ENCODE peak calls at places on chromosomes 7 and 10, in four cellular contexts. Y is cardiac fibroblast; M is CD4-positive, alpha-beta memory T cell; C is ovary. I is an unnamed sample.
A peak's percentile ranks its signal among the peaks of the same experiment; 100 is the strongest.

GRCh38 chr7:73881352-73882059 is 20.5 kb downstream of the TMEM270 start:
- DNase-seq in Y (no peak), M (no peak), C (no peak), I (no peak)

GRCh38 chr10:51314079-51314835 is 240.0 kb downstream of the PRKG1 start:
- DNase-seq in Y (peak; percentile 43), M (no peak), C (no peak), I (no peak)

GRCh38 chr7:26136831-26137230 is 15.2 kb upstream of the NFE2L3 start:
- DNase-seq in Y (no peak), M (no peak), C (no peak), I (no peak)

GRCh38 chr7:36044096-36044892 is 108.8 kb upstream of the EEPD1 start:
- DNase-seq in Y (no peak), M (no peak), C (no peak), I (no peak)

GRCh38 chr7:47520408-47520807 is 61.5 kb downstream of the TNS3 start:
- DNase-seq in Y (peak; percentile 94), M (no peak), C (peak; percentile 58), I (no peak)

GRCh38 chr10:112613620-112614019 is 166.6 kb downstream of the VTI1A start:
- DNase-seq in Y (no peak), M (no peak), C (no peak), I (no peak)

GRCh38 chr10:70098271-70098670 is 34.4 kb downstream of the AIFM2 start:
- DNase-seq in Y (no peak), M (no peak), C (no peak), I (no peak)

GRCh38 chr7:111357691-111358090 is 204.6 kb downstream of the IMMP2L start:
- DNase-seq in Y (peak; percentile 35), M (no peak), C (no peak), I (no peak)

GRCh38 chr10:86250399-86250798 is 116.2 kb downstream of the GRID1 start:
- DNase-seq in Y (peak; percentile 16), M (no peak), C (no peak), I (no peak)

GRCh38 chr7:101977249-101977648 is 159.8 kb downstream of the CUX1 start:
- DNase-seq in Y (no peak), M (no peak), C (no peak), I (no peak)

GRCh38 chr7:71904486-71904885 is 507.7 kb downstream of the CALN1 start:
- DNase-seq in Y (no peak), M (no peak), C (no peak), I (no peak)

GRCh38 chr7:73891178-73891885 is 30.4 kb downstream of the TMEM270 start:
- DNase-seq in Y (no peak), M (no peak), C (no peak), I (no peak)

GRCh38 chr10:59126992-59127391 is 49.5 kb upstream of the PHYHIPL start:
- DNase-seq in Y (no peak), M (no peak), C (no peak), I (no peak)

GRCh38 chr7:127392182-127392565 is 334 bp downstream of the ZNF800 start:
- DNase-seq in Y (peak; percentile 71), M (peak; percentile 73), C (peak; percentile 76), I (peak; percentile 41)

GRCh38 chr7:134789967-134790685 is 10.7 kb downstream of the CALD1 start:
- DNase-seq in Y (peak; percentile 95), M (no peak), C (no peak), I (no peak)

GRCh38 chr7:116543664-116544063 is 18.8 kb downstream of the CAV1 start:
- DNase-seq in Y (peak; percentile 40), M (no peak), C (no peak), I (no peak)

GRCh38 chr10:1278304-1278703 is 222.1 kb downstream of the WDR37 start:
- DNase-seq in Y (no peak), M (no peak), C (no peak), I (no peak)

GRCh38 chr7:130273081-130273699 is 6.5 kb downstream of the CPA2 start:
- DNase-seq in Y (peak; percentile 53), M (no peak), C (peak; percentile 67), I (no peak)

GRCh38 chr10:131269776-131270460 is 41.6 kb downstream of the TCERG1L start:
- DNase-seq in Y (no peak), M (no peak), C (no peak), I (no peak)

GRCh38 chr7:118059209-118059608 is 124.8 kb upstream of the LSM8 start:
- DNase-seq in Y (peak; percentile 0), M (no peak), C (no peak), I (no peak)

GRCh38 chr7:95871078-95871848 is 98.9 kb downstream of the DYNC1I1 start:
- DNase-seq in Y (peak; percentile 68), M (no peak), C (no peak), I (peak; percentile 39)

GRCh38 chr10:47453435-47454293 is 30.3 kb downstream of the ANXA8 start:
- DNase-seq in Y (no peak), M (no peak), C (peak; percentile 24), I (no peak)

GRCh38 chr10:13706604-13707003 is 119.8 kb downstream of the PRPF18 start:
- DNase-seq in Y (no peak), M (no peak), C (no peak), I (no peak)

GRCh38 chr10:13707156-13707881 is 120.6 kb downstream of the PRPF18 start:
- DNase-seq in Y (peak; percentile 96), M (no peak), C (peak; percentile 78), I (no peak)

GRCh38 chr10:13705526-13706169 is 118.9 kb downstream of the PRPF18 start:
- DNase-seq in Y (peak; percentile 56), M (no peak), C (no peak), I (no peak)

GRCh38 chr10:13704969-13705368 is 118.2 kb downstream of the PRPF18 start:
- DNase-seq in Y (no peak), M (no peak), C (no peak), I (no peak)

DNA sequence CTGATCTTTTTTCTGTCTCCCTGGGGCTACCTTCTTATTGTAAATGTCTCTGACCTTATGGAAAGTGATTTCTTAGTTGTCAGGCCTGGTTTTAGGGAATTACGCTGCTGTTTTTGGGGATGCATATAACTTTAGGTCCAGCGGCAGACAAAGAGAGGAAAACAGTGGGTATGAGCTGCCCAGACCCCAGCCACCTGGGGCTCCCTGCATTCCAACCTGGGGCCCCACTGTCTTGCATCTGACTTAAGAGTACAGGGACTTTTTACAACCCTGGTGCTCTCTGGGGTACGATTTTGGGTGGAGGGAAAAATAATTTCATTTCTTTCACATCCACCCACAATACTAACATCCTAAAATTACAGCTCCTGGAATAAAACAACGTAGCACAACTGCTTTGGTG is 119.4 kb downstream of the PRPF18 start:
- DNase-seq in Y (no peak), M (no peak), C (no peak), I (no peak)
- H3K4me3 ChIP-seq in Y (peak overlapping the region; percentile 75), M (no peak overlapping the region), C (no peak overlapping the region), I (no peak overlapping the region)

GRCh38 chr10:60234531-60234930 is 155.1 kb downstream of the ANK3 start:
- DNase-seq in Y (no peak), M (no peak), C (no peak), I (no peak)

GRCh38 chr10:60236869-60237524 is 152.7 kb downstream of the ANK3 start:
- DNase-seq in Y (peak; percentile 43), M (no peak), C (no peak), I (no peak)

GRCh38 chr10:60238408-60239100 is 151.1 kb downstream of the ANK3 start:
- DNase-seq in Y (peak; percentile 80), M (no peak), C (no peak), I (no peak)

GRCh38 chr10:60237977-60238376 is 151.7 kb downstream of the ANK3 start:
- DNase-seq in Y (peak; percentile 15), M (no peak), C (no peak), I (no peak)

DNA sequence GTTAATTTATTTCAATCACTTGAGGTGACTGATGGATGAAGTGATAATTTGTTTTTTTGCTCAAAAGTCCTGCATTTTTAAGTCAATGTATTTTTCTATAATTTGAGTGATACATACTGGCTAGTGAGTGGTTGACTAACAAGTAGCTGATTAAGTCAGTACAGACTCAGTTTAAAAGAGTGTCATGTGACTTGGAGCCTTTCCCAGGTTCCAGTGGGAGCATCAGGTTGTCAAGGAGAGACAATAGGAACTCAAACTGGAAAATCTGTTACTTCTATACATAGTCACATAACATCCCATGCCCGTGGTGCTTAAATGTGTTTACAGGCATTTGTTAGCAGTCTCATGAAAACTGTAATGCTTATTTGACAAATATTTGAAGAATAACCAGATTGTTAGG is 154.7 kb downstream of the ANK3 start:
- DNase-seq in Y (peak; percentile 62), M (no peak), C (no peak), I (no peak)
- H3K4me3 ChIP-seq in Y (no peak overlapping the region), M (no peak overlapping the region), C (no peak overlapping the region), I (no peak overlapping the region)

DNA sequence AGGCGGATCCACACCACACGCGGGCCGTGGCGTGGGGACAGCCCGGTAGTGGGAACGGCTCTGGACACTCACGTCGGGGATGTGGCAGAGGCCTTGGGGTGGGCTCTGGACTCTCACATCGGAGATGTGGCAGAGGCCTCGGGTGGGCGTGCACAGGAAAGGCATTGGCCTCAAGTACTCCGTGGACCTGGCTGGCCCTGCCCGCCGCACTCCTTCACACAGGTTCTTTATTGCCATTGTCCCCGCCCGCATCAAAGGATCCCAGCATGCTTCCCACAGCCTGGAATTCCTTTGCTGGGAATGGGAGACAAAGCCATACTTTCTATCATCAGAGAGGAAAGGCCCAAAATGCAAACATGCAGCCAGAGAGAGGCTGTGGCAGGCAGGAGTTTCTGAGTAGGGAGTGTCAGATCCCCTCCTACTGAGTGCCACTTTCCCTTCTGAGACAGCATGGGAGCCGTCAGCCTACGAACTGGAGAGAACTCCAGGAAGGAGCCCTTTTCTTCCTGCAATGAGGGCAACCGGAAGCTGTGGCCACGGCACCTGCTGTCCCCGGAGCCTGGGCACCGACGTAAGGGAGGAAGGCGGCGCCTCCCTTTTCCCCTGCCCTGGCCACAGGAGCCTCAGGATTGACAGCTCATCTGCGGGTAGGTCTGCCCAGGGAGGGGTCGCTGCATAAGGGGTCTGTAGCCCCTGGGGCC is 51.5 kb downstream of the RBM17 start:
- DNase-seq in Y (no peak), M (no peak), C (peak; percentile 29), I (peak; percentile 59)
- H3K4me3 ChIP-seq in Y (no peak overlapping the region), M (peak overlapping the region; percentile 95), C (no peak overlapping the region), I (peak overlapping the region; percentile 5)

GRCh38 chr7:151168022-151168786 is 710 bp upstream of the GBX1 start:
- DNase-seq in Y (no peak), M (peak; percentile 52), C (no peak), I (no peak)

GRCh38 chr7:151166629-151167196 is 781 bp downstream of the GBX1 start:
- DNase-seq in Y (no peak), M (no peak), C (no peak), I (no peak)

GRCh38 chr7:151168787-151169162 is 1.3 kb upstream of the GBX1 start:
- DNase-seq in Y (no peak), M (no peak), C (no peak), I (no peak)

GRCh38 chr7:151172273-151173141 is 5.0 kb upstream of the GBX1 start:
- DNase-seq in Y (peak; percentile 73), M (peak; percentile 77), C (peak; percentile 88), I (peak; percentile 47)

DNA sequence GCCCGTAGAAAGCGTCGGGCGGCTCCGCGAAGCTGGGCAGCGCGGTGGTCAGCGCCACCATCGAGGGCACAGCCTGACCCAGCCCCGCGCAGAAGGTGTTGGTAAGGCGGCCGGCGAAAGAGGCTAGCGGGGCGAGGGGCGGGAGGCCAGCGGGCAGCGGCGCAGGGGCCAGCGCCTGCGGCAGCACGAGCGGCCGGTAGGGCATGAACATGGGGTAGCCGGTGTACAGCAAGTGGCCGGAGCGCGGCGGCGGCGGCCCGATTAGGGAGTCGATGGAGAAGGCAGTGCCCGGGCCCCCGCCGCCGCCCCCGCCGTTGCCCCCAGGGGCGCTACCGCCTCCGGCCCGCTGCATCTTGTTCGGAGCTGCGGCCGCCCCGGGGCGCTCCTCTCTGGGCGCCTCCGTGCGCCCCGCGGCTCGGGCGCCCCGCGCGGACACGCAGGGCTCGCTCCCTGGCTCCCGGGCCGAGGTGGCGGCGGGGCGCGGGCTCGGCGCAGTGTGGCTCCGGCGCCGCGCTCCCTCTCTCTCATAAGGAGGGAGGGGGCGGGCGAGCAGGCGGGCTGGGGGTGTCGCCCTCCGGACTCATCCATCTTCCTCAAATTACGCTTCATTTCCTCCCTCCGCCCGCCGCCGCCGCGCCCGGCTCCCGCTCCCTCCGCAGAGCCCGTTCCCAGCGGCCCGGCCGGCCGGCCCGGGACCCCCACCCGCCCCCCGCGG is at the start of gene GBX1:
- DNase-seq in Y (no peak), M (no peak), C (no peak), I (no peak)
- H3K4me3 ChIP-seq in Y (peak within 1 kb of the TSS; percentile 14), M (no peak within 1 kb of the TSS), C (peak within 1 kb of the TSS; percentile 24), I (peak within 1 kb of the TSS; percentile 5)